ENCODE peak calls at places on chromosome 4, in four cellular contexts. One of them, this sample, is unnamed.

GRCh38 chr4:174709531-174709930 is 119.5 kb downstream of the GLRA3 start:
- DNase-seq in AG04450: no peak
- DNase-seq in activated CD4-positive, alpha-beta T cell treated with anti-CD3 and anti-CD28 coated beads for 24 hours: no peak
- DNase-seq in GM23338: no peak
- DNase-seq in this sample: no peak

GRCh38 chr4:24560770-24561415 is 23.5 kb downstream of the DHX15 start:
- DNase-seq in GM23338: no peak
- DNase-seq in activated CD4-positive, alpha-beta T cell treated with anti-CD3 and anti-CD28 coated beads for 24 hours: no peak
- DNase-seq in AG04450: no peak
- DNase-seq in this sample: no peak

GRCh38 chr4:35201403-35201802 is 1042.9 kb downstream of the ARAP2 start:
- DNase-seq in activated CD4-positive, alpha-beta T cell treated with anti-CD3 and anti-CD28 coated beads for 24 hours: no peak
- DNase-seq in AG04450: no peak
- DNase-seq in GM23338: no peak
- DNase-seq in this sample: no peak

GRCh38 chr4:52825311-52826090 is 36.6 kb upstream of the RASL11B start:
- DNase-seq in activated CD4-positive, alpha-beta T cell treated with anti-CD3 and anti-CD28 coated beads for 24 hours: no peak
- DNase-seq in AG04450: no peak
- DNase-seq in GM23338: no peak
- DNase-seq in this sample: no peak

GRCh38 chr4:185717018-185717726 is 94.8 kb downstream of the SORBS2 start:
- DNase-seq in GM23338: no peak
- DNase-seq in activated CD4-positive, alpha-beta T cell treated with anti-CD3 and anti-CD28 coated beads for 24 hours: no peak
- DNase-seq in AG04450: no peak
- DNase-seq in this sample: no peak

GRCh38 chr4:81912420-81912819 is 440.7 kb upstream of the RASGEF1B start:
- DNase-seq in activated CD4-positive, alpha-beta T cell treated with anti-CD3 and anti-CD28 coated beads for 24 hours: no peak
- DNase-seq in GM23338: no peak
- DNase-seq in AG04450: no peak
- DNase-seq in this sample: no peak

GRCh38 chr4:20251796-20252655 is at the start of gene SLIT2:
- DNase-seq in GM23338: peak
- DNase-seq in AG04450: peak
- DNase-seq in activated CD4-positive, alpha-beta T cell treated with anti-CD3 and anti-CD28 coated beads for 24 hours: no peak
- DNase-seq in this sample: peak

GRCh38 chr4:54066718-54067129 is 2.3 kb upstream of the CHIC2 start:
- DNase-seq in AG04450: no peak
- DNase-seq in activated CD4-positive, alpha-beta T cell treated with anti-CD3 and anti-CD28 coated beads for 24 hours: no peak
- DNase-seq in GM23338: no peak
- DNase-seq in this sample: no peak

GRCh38 chr4:165765053-165765452 is 108.0 kb upstream of the TLL1 start:
- DNase-seq in AG04450: no peak
- DNase-seq in GM23338: no peak
- DNase-seq in activated CD4-positive, alpha-beta T cell treated with anti-CD3 and anti-CD28 coated beads for 24 hours: no peak
- DNase-seq in this sample: no peak

GRCh38 chr4:118033148-118034060 is 882 bp upstream of the NDST3 start:
- DNase-seq in activated CD4-positive, alpha-beta T cell treated with anti-CD3 and anti-CD28 coated beads for 24 hours: no peak
- DNase-seq in AG04450: no peak
- DNase-seq in GM23338: peak
- DNase-seq in this sample: peak

GRCh38 chr4:184409911-184410692 is 64.2 kb downstream of the IRF2 start:
- DNase-seq in GM23338: no peak
- DNase-seq in AG04450: no peak
- DNase-seq in activated CD4-positive, alpha-beta T cell treated with anti-CD3 and anti-CD28 coated beads for 24 hours: no peak
- DNase-seq in this sample: no peak

GRCh38 chr4:110211007-110211769 is 12.8 kb upstream of the ELOVL6 start:
- DNase-seq in AG04450: no peak
- DNase-seq in activated CD4-positive, alpha-beta T cell treated with anti-CD3 and anti-CD28 coated beads for 24 hours: no peak
- DNase-seq in GM23338: peak
- DNase-seq in this sample: no peak

GRCh38 chr4:8289956-8290700 is 20.6 kb downstream of the HTRA3 start:
- DNase-seq in AG04450: no peak
- DNase-seq in GM23338: no peak
- DNase-seq in activated CD4-positive, alpha-beta T cell treated with anti-CD3 and anti-CD28 coated beads for 24 hours: no peak
- DNase-seq in this sample: peak

GRCh38 chr4:38516194-38516593 is 147.8 kb upstream of the KLF3 start:
- DNase-seq in AG04450: no peak
- DNase-seq in activated CD4-positive, alpha-beta T cell treated with anti-CD3 and anti-CD28 coated beads for 24 hours: no peak
- DNase-seq in GM23338: no peak
- DNase-seq in this sample: no peak

GRCh38 chr4:136329042-136329662 is 1203.1 kb downstream of the PCDH18 start:
- DNase-seq in activated CD4-positive, alpha-beta T cell treated with anti-CD3 and anti-CD28 coated beads for 24 hours: no peak
- DNase-seq in AG04450: no peak
- DNase-seq in GM23338: peak
- DNase-seq in this sample: no peak

This sample was measured in glutamatergic neuron.